ENCODE peak calls at places on chromosome X, in five cellular contexts. P is sigmoid colon, S is PC-9, K is mesenchymal stem cell, M is thoracic aorta. O is an unnamed sample.
A peak's percentile ranks its signal among the peaks of the same experiment; 100 is the strongest.

GRCh38 chrX:54063361-54063760 is 19.1 kb upstream of the PHF8 start:
- DNase-seq in M (no peak), K (no peak), S (no peak), P (no peak), O (no peak)

GRCh38 chrX:86696951-86697350 is 548.7 kb downstream of the DACH2 start:
- DNase-seq in S (no peak), K (no peak), P (no peak), M (no peak), O (no peak)

GRCh38 chrX:119234931-119235555 is 1.0 kb upstream of the PGRMC1 start:
- DNase-seq in S (no peak), M (no peak), K (no peak), P (no peak), O (no peak)

GRCh38 chrX:19630776-19631707 is 115.7 kb upstream of the MAP3K15 start:
- DNase-seq in M (no peak), P (no peak), K (no peak), S (no peak), O (no peak)

GRCh38 chrX:13254870-13255269 is 65.0 kb downstream of the ATXN3L start:
- DNase-seq in S (no peak), P (no peak), M (no peak), K (no peak), O (no peak)

GRCh38 chrX:109347618-109348017 is 134.3 kb downstream of the GUCY2F start:
- DNase-seq in M (no peak), S (no peak), K (peak; percentile 80), P (no peak), O (peak; percentile 17)

GRCh38 chrX:46251755-46252154 is 293.5 kb downstream of the ZNF674 start:
- DNase-seq in K (peak; percentile 46), P (no peak), S (no peak), M (no peak), O (peak; percentile 13)

GRCh38 chrX:38271154-38271716 is 50.6 kb upstream of the SRPX start:
- DNase-seq in K (no peak), P (no peak), S (no peak), M (no peak), O (no peak)

GRCh38 chrX:139882299-139882698 is 50.6 kb downstream of the ATP11C start:
- DNase-seq in K (peak; percentile 42), M (no peak), P (no peak), S (no peak), O (no peak)

GRCh38 chrX:148633509-148633908 is 133.1 kb downstream of the AFF2 start:
- DNase-seq in S (no peak), P (no peak), M (no peak), K (no peak), O (no peak)

GRCh38 chrX:107447642-107448041 is 1.8 kb upstream of the FRMPD3 start:
- DNase-seq in K (no peak), S (no peak), M (no peak), P (no peak), O (no peak)

GRCh38 chrX:18995216-18995615 is 11.3 kb upstream of the PHKA2 start:
- DNase-seq in S (no peak), P (no peak), K (peak; percentile 50), M (no peak), O (peak; percentile 61)

GRCh38 chrX:30992381-30992904 is 79.4 kb downstream of the FTHL17 start:
- DNase-seq in M (no peak), K (peak; percentile 0), S (no peak), P (no peak), O (no peak)

GRCh38 chrX:153983321-153983729 is 10.8 kb downstream of the TMEM187 start:
- DNase-seq in K (no peak), M (no peak), S (no peak), P (no peak), O (no peak)

GRCh38 chrX:104864296-104864695 is 298.3 kb downstream of the IL1RAPL2 start:
- DNase-seq in K (peak; percentile 10), S (no peak), P (no peak), M (no peak), O (no peak)

GRCh38 chrX:39945709-39946108 is 152.0 kb downstream of the BCOR start:
- DNase-seq in M (no peak), K (no peak), S (no peak), P (no peak), O (no peak)
- H3K27ac ChIP-seq in M (no peak overlapping the region), K (no peak overlapping the region), S (no peak overlapping the region), P (no peak overlapping the region), O (no peak overlapping the region)

GRCh38 chrX:21798677-21799219 is 40.7 kb upstream of the MBTPS2 start:
- DNase-seq in M (no peak), S (peak; percentile 28), P (no peak), K (peak; percentile 59), O (peak; percentile 28)
- H3K27ac ChIP-seq in M (peak overlapping the region; percentile 17), S (no peak overlapping the region), P (peak overlapping the region; percentile 59), K (peak overlapping the region; percentile 73), O (no peak overlapping the region)

DNA sequence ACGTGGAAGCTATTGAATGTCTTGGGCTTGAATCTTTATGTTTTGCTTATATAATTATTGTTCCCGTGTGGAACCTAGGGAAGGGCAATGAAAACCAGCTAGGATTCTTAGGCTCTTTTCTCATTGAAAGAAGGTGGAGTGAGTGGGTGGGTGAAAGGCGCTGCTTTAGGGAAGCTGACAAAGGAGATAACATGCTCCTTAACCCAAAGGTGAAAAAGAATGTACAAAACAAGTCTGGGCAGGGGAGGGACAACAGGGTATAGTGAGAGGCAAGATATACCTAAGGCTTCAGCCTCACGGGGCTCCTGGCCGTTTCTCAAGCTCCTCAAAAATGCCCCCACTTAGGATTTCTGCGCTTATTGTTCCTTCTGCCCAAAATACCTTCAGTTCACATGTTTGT is 1.8 kb downstream of the SH2D1A start:
- DNase-seq in M (no peak), S (no peak), K (no peak), P (no peak), O (no peak)
- H3K27ac ChIP-seq in M (no peak overlapping the region), S (no peak overlapping the region), K (no peak overlapping the region), P (no peak overlapping the region), O (no peak overlapping the region)

DNA sequence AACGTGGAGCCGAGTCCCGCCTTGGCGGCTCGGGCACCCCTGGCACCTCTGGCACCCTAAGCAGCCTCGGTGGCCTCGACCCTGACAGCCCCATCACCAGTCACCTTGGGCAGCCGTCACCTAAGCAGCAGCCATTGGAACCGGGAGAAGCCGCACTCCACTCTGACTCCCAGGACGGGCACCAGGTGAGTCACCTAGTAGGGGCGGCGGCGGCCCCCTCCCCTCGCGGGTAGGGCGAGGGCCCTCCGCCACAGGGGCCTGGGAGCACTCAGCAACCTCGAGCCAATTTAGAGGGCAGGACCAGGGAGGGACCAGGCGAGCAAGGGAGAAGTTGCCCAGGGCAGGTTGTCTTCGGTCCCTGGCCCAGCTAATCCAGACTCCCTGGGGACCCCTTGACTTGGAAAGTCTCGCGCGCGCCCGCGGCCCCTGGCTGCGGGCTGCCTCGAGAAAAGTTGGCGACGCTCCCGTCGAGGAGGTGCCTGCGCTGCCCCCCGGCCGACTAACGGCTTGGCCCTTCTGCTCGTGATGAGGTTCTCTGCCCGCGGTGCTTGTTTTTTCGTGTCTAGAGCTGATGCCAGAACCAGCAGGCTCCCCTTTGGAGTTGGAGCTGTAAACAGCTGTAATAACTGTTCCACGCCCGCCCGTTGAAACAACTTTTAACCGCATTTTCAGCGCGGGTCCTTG is 749 bp downstream of the EDA start:
- DNase-seq in P (peak; percentile 66), K (no peak), S (no peak), M (no peak), O (no peak)
- H3K27ac ChIP-seq in P (peak overlapping the region; percentile 42), K (no peak overlapping the region), S (no peak overlapping the region), M (no peak overlapping the region), O (no peak overlapping the region)

DNA sequence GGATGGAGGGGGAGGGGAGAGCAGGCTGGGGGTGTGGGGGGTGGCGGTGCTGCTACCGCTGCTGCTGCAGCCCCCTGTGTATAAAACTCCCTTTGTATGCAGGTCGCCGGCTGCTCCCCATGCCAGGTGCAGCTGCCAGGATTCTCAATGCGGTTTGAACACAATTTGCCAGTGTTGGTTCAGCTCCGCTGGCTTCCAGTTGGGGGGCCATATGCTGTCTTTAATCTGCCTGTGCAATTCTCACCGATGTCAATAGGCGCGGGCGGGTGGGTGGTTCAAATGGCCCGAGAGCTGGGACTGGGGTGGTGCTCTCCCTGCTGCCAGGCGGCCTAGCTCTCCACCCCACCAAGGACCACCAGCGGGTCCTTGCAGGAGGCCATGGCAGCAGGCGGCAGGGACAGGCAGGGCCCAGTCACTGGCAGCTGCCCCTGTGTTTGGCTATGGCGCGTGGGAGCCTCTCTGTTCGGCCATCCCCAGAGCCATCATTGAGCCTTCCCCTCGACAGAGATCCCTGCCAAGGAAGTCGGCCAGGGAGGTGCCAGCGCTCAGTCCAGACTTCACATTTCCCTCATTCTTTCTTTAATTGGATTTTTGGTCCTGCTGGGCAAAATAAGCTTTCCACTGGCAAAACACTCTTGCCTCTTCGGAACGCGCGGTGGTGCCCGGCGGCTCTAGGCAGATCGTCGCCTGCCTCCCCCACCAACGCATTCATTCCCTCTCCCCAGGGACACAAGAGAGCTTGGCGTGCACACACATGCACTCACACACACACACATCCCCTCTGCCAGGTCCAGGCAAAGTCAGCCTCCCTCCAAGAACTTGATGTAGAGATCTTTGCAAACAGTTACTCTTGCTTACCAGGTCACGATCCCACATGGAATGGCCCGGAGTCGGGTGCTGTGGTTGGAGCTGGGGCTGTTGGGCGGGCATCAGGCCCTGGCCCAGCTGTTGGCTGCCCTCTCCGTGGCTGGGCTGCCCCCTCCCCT is 257.3 kb downstream of the BCOR start:
- DNase-seq in P (no peak), K (no peak), M (peak; percentile 21), S (no peak), O (no peak)
- H3K27ac ChIP-seq in P (no peak overlapping the region), K (no peak overlapping the region), M (peak overlapping the region; percentile 47), S (no peak overlapping the region), O (no peak overlapping the region)